ENCODE peak calls at places on chromosome 14, in eight cellular contexts. One of them, this sample, is unnamed.
A peak's percentile ranks its signal among the peaks of the same experiment; 100 is the strongest.

GRCh38 chr14:70278281-70278680 is 81.2 kb downstream of the COX16 start:
- DNase-seq in HepG2: no peak
- DNase-seq in foreskin fibroblast: no peak
- DNase-seq in upper lobe of left lung: no peak
- DNase-seq in GM10248: no peak
- DNase-seq in fibroblast of mammary gland: no peak
- DNase-seq in NB4: no peak
- DNase-seq in fibroblast of lung: no peak
- DNase-seq in this sample: no peak

GRCh38 chr14:89013098-89013504 is 188.7 kb downstream of the TTC8 start:
- DNase-seq in HepG2: peak; percentile 90
- DNase-seq in foreskin fibroblast: peak; percentile 9
- DNase-seq in upper lobe of left lung: no peak
- DNase-seq in GM10248: no peak
- DNase-seq in fibroblast of mammary gland: peak; percentile 51
- DNase-seq in NB4: peak; percentile 41
- DNase-seq in fibroblast of lung: no peak
- DNase-seq in this sample: no peak

GRCh38 chr14:70782361-70782760 is 27.0 kb downstream of the MAP3K9 start:
- DNase-seq in HepG2: no peak
- DNase-seq in foreskin fibroblast: peak; percentile 33
- DNase-seq in upper lobe of left lung: peak; percentile 44
- DNase-seq in GM10248: no peak
- DNase-seq in fibroblast of mammary gland: peak; percentile 7
- DNase-seq in NB4: peak; percentile 85
- DNase-seq in fibroblast of lung: peak; percentile 96
- DNase-seq in this sample: no peak

GRCh38 chr14:69986336-69986735 is 107.1 kb downstream of the SMOC1 start:
- DNase-seq in HepG2: no peak
- DNase-seq in foreskin fibroblast: no peak
- DNase-seq in upper lobe of left lung: no peak
- DNase-seq in GM10248: no peak
- DNase-seq in fibroblast of mammary gland: no peak
- DNase-seq in NB4: no peak
- DNase-seq in fibroblast of lung: no peak
- DNase-seq in this sample: no peak

GRCh38 chr14:100440758-100441203 is 117.6 kb downstream of the SLC25A47 start:
- DNase-seq in HepG2: no peak
- DNase-seq in foreskin fibroblast: no peak
- DNase-seq in upper lobe of left lung: no peak
- DNase-seq in GM10248: no peak
- DNase-seq in fibroblast of mammary gland: no peak
- DNase-seq in NB4: no peak
- DNase-seq in fibroblast of lung: peak; percentile 60
- DNase-seq in this sample: no peak

GRCh38 chr14:50829472-50830043 is 1.4 kb downstream of the NIN start:
- DNase-seq in HepG2: no peak
- DNase-seq in foreskin fibroblast: no peak
- DNase-seq in upper lobe of left lung: peak; percentile 27
- DNase-seq in GM10248: no peak
- DNase-seq in fibroblast of mammary gland: no peak
- DNase-seq in NB4: no peak
- DNase-seq in fibroblast of lung: no peak
- DNase-seq in this sample: no peak

GRCh38 chr14:71532790-71533189 is 399.4 kb upstream of the RGS6 start:
- DNase-seq in HepG2: no peak
- DNase-seq in foreskin fibroblast: no peak
- DNase-seq in upper lobe of left lung: no peak
- DNase-seq in GM10248: no peak
- DNase-seq in fibroblast of mammary gland: no peak
- DNase-seq in NB4: no peak
- DNase-seq in fibroblast of lung: no peak
- DNase-seq in this sample: no peak

GRCh38 chr14:101711041-101711861 is 50.3 kb upstream of the PPP2R5C start:
- DNase-seq in HepG2: no peak
- DNase-seq in foreskin fibroblast: no peak
- DNase-seq in upper lobe of left lung: no peak
- DNase-seq in GM10248: no peak
- DNase-seq in fibroblast of mammary gland: no peak
- DNase-seq in NB4: no peak
- DNase-seq in fibroblast of lung: no peak
- DNase-seq in this sample: peak; percentile 30

GRCh38 chr14:54722791-54723432 is 156.0 kb downstream of the SAMD4A start:
- DNase-seq in HepG2: peak; percentile 28
- DNase-seq in foreskin fibroblast: no peak
- DNase-seq in upper lobe of left lung: no peak
- DNase-seq in GM10248: peak; percentile 29
- DNase-seq in fibroblast of mammary gland: peak; percentile 41
- DNase-seq in NB4: peak; percentile 20
- DNase-seq in fibroblast of lung: peak; percentile 50
- DNase-seq in this sample: no peak

GRCh38 chr14:56153271-56153670 is 35.1 kb downstream of the PELI2 start:
- DNase-seq in HepG2: no peak
- DNase-seq in foreskin fibroblast: peak; percentile 27
- DNase-seq in upper lobe of left lung: no peak
- DNase-seq in GM10248: no peak
- DNase-seq in fibroblast of mammary gland: peak; percentile 51
- DNase-seq in NB4: no peak
- DNase-seq in fibroblast of lung: no peak
- DNase-seq in this sample: no peak

GRCh38 chr14:74083784-74084276 is 423 bp downstream of the ALDH6A1 start:
- DNase-seq in HepG2: peak; percentile 32
- DNase-seq in foreskin fibroblast: no peak
- DNase-seq in upper lobe of left lung: no peak
- DNase-seq in GM10248: no peak
- DNase-seq in fibroblast of mammary gland: no peak
- DNase-seq in NB4: no peak
- DNase-seq in fibroblast of lung: no peak
- DNase-seq in this sample: peak; percentile 16

GRCh38 chr14:99758121-99758871 is 34.9 kb upstream of the EML1 start:
- DNase-seq in HepG2: no peak
- DNase-seq in foreskin fibroblast: peak; percentile 96
- DNase-seq in upper lobe of left lung: no peak
- DNase-seq in GM10248: no peak
- DNase-seq in fibroblast of mammary gland: peak; percentile 98
- DNase-seq in NB4: no peak
- DNase-seq in fibroblast of lung: peak; percentile 97
- DNase-seq in this sample: no peak

GRCh38 chr14:55929136-55929535 is 189.1 kb upstream of the PELI2 start:
- DNase-seq in HepG2: no peak
- DNase-seq in foreskin fibroblast: no peak
- DNase-seq in upper lobe of left lung: no peak
- DNase-seq in GM10248: no peak
- DNase-seq in fibroblast of mammary gland: no peak
- DNase-seq in NB4: no peak
- DNase-seq in fibroblast of lung: no peak
- DNase-seq in this sample: no peak

GRCh38 chr14:36451346-36452065 is 68.5 kb downstream of the NKX2-1 start:
- DNase-seq in HepG2: no peak
- DNase-seq in foreskin fibroblast: no peak
- DNase-seq in upper lobe of left lung: peak; percentile 82
- DNase-seq in GM10248: no peak
- DNase-seq in fibroblast of mammary gland: no peak
- DNase-seq in NB4: no peak
- DNase-seq in fibroblast of lung: no peak
- DNase-seq in this sample: no peak

GRCh38 chr14:71403673-71404072 is 496.4 kb downstream of the PCNX1 start:
- DNase-seq in HepG2: peak; percentile 39
- DNase-seq in foreskin fibroblast: no peak
- DNase-seq in upper lobe of left lung: no peak
- DNase-seq in GM10248: peak; percentile 38
- DNase-seq in fibroblast of mammary gland: peak; percentile 40
- DNase-seq in NB4: peak; percentile 34
- DNase-seq in fibroblast of lung: peak; percentile 49
- DNase-seq in this sample: no peak

GRCh38 chr14:23175823-23176222 is 7.6 kb downstream of the SLC7A8 start:
- DNase-seq in HepG2: no peak
- DNase-seq in foreskin fibroblast: peak; percentile 30
- DNase-seq in upper lobe of left lung: no peak
- DNase-seq in GM10248: no peak
- DNase-seq in fibroblast of mammary gland: peak; percentile 48
- DNase-seq in NB4: no peak
- DNase-seq in fibroblast of lung: no peak
- DNase-seq in this sample: no peak

GRCh38 chr14:63418020-63418419 is 99.3 kb upstream of the GPHB5 start:
- DNase-seq in HepG2: no peak
- DNase-seq in foreskin fibroblast: no peak
- DNase-seq in upper lobe of left lung: no peak
- DNase-seq in GM10248: no peak
- DNase-seq in fibroblast of mammary gland: no peak
- DNase-seq in NB4: no peak
- DNase-seq in fibroblast of lung: no peak
- DNase-seq in this sample: no peak

GRCh38 chr14:62436256-62436655 is 609.0 kb downstream of the KCNH5 start:
- DNase-seq in HepG2: no peak
- DNase-seq in foreskin fibroblast: no peak
- DNase-seq in upper lobe of left lung: no peak
- DNase-seq in GM10248: no peak
- DNase-seq in fibroblast of mammary gland: no peak
- DNase-seq in NB4: no peak
- DNase-seq in fibroblast of lung: peak; percentile 15
- DNase-seq in this sample: no peak

GRCh38 chr14:105899071-105899641 is 372.8 kb downstream of the TMEM121 start:
- DNase-seq in HepG2: no peak
- DNase-seq in foreskin fibroblast: no peak
- DNase-seq in upper lobe of left lung: no peak
- DNase-seq in GM10248: no peak
- DNase-seq in fibroblast of mammary gland: no peak
- DNase-seq in NB4: peak; percentile 89
- DNase-seq in fibroblast of lung: no peak
- DNase-seq in this sample: peak; percentile 2

GRCh38 chr14:44700694-44701093 is 193.6 kb upstream of the FSCB start:
- DNase-seq in HepG2: no peak
- DNase-seq in foreskin fibroblast: no peak
- DNase-seq in upper lobe of left lung: no peak
- DNase-seq in GM10248: no peak
- DNase-seq in fibroblast of mammary gland: no peak
- DNase-seq in NB4: no peak
- DNase-seq in fibroblast of lung: no peak
- DNase-seq in this sample: no peak

GRCh38 chr14:72924332-72924731 is 1.9 kb upstream of the DCAF4 start:
- DNase-seq in HepG2: peak; percentile 43
- DNase-seq in foreskin fibroblast: no peak
- DNase-seq in upper lobe of left lung: peak; percentile 70
- DNase-seq in GM10248: no peak
- DNase-seq in fibroblast of mammary gland: no peak
- DNase-seq in NB4: no peak
- DNase-seq in fibroblast of lung: no peak
- DNase-seq in this sample: no peak

GRCh38 chr14:101026341-101026740 is 122.8 kb upstream of the RTL1 start:
- DNase-seq in HepG2: no peak
- DNase-seq in foreskin fibroblast: no peak
- DNase-seq in upper lobe of left lung: no peak
- DNase-seq in GM10248: no peak
- DNase-seq in fibroblast of mammary gland: no peak
- DNase-seq in NB4: no peak
- DNase-seq in fibroblast of lung: no peak
- DNase-seq in this sample: no peak

GRCh38 chr14:20002319-20002718 is 356 bp downstream of the OR4Q2 start:
- DNase-seq in HepG2: no peak
- DNase-seq in foreskin fibroblast: no peak
- DNase-seq in upper lobe of left lung: no peak
- DNase-seq in GM10248: no peak
- DNase-seq in fibroblast of mammary gland: no peak
- DNase-seq in NB4: peak; percentile 85
- DNase-seq in fibroblast of lung: no peak
- DNase-seq in this sample: no peak

GRCh38 chr14:75430526-75430925 is 2.7 kb downstream of the JDP2 start:
- DNase-seq in HepG2: no peak
- DNase-seq in foreskin fibroblast: no peak
- DNase-seq in upper lobe of left lung: no peak
- DNase-seq in GM10248: no peak
- DNase-seq in fibroblast of mammary gland: peak; percentile 77
- DNase-seq in NB4: no peak
- DNase-seq in fibroblast of lung: peak; percentile 50
- DNase-seq in this sample: no peak

GRCh38 chr14:78092040-78092439 is 78.1 kb upstream of the NRXN3 start:
- DNase-seq in HepG2: no peak
- DNase-seq in foreskin fibroblast: no peak
- DNase-seq in upper lobe of left lung: no peak
- DNase-seq in GM10248: no peak
- DNase-seq in fibroblast of mammary gland: no peak
- DNase-seq in NB4: no peak
- DNase-seq in fibroblast of lung: no peak
- DNase-seq in this sample: no peak
- TF ChIP-seq CTCF in HepG2: no peak
- TF ChIP-seq CTCF in foreskin fibroblast: no peak
- TF ChIP-seq CTCF in upper lobe of left lung: no peak
- TF ChIP-seq CTCF in GM10248: no peak
- TF ChIP-seq CTCF in fibroblast of mammary gland: no peak
- TF ChIP-seq CTCF in NB4: no peak
- TF ChIP-seq CTCF in fibroblast of lung: no peak
- TF ChIP-seq CTCF in this sample: no peak

GRCh38 chr14:92339426-92339825 is 16.5 kb downstream of the SLC24A4 start:
- DNase-seq in HepG2: no peak
- DNase-seq in foreskin fibroblast: no peak
- DNase-seq in upper lobe of left lung: no peak
- DNase-seq in GM10248: no peak
- DNase-seq in fibroblast of mammary gland: no peak
- DNase-seq in NB4: no peak
- DNase-seq in fibroblast of lung: no peak
- DNase-seq in this sample: no peak
- TF ChIP-seq CTCF in HepG2: no peak
- TF ChIP-seq CTCF in foreskin fibroblast: no peak
- TF ChIP-seq CTCF in upper lobe of left lung: no peak
- TF ChIP-seq CTCF in GM10248: no peak
- TF ChIP-seq CTCF in fibroblast of mammary gland: no peak
- TF ChIP-seq CTCF in NB4: no peak
- TF ChIP-seq CTCF in fibroblast of lung: no peak
- TF ChIP-seq CTCF in this sample: no peak

DNA sequence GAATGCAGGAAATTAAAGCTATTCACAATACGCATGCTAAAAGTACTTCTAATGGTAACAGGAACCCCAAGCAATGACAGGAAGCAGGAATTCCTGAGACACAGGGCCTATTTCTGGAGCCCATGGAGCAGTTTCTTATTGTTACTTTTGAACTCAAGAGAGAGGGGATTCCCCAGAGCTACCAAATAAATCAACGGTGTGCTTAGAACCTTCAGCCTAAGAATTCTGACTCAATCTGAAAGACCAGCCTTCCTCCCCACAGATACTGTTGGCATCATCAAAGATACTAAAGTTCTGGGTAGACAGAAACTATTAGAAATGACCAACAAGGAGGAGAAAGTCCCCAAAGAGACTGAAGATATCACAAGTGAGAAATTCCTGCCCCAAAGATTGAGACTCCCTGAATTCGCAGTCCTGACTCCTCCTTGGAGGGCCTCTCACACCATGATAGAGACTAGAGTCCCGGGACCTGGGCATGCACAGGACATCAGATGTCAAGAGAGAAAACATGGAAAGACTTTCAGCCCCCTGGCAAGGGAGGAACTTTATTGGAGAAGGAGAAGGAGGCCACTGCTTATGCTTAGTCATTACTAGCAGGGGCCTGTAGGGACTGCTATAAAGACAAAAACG is 32.7 kb downstream of the RTRAF start:
- DNase-seq in HepG2: no peak
- DNase-seq in foreskin fibroblast: no peak
- DNase-seq in upper lobe of left lung: no peak
- DNase-seq in GM10248: peak; percentile 46
- DNase-seq in fibroblast of mammary gland: no peak
- DNase-seq in NB4: no peak
- DNase-seq in fibroblast of lung: no peak
- DNase-seq in this sample: peak; percentile 55
- TF ChIP-seq CTCF in HepG2: no peak
- TF ChIP-seq CTCF in foreskin fibroblast: no peak
- TF ChIP-seq CTCF in upper lobe of left lung: no peak
- TF ChIP-seq CTCF in GM10248: no peak
- TF ChIP-seq CTCF in fibroblast of mammary gland: no peak
- TF ChIP-seq CTCF in NB4: no peak
- TF ChIP-seq CTCF in fibroblast of lung: no peak
- TF ChIP-seq CTCF in this sample: no peak

GRCh38 chr14:24310666-24311604 is at the start of gene LTB4R:
- DNase-seq in HepG2: no peak
- DNase-seq in foreskin fibroblast: peak; percentile 75
- DNase-seq in upper lobe of left lung: peak; percentile 83
- DNase-seq in GM10248: peak; percentile 65
- DNase-seq in fibroblast of mammary gland: peak; percentile 69
- DNase-seq in NB4: peak; percentile 76
- DNase-seq in fibroblast of lung: peak; percentile 82
- DNase-seq in this sample: peak; percentile 76
- TF ChIP-seq CTCF in HepG2: no peak
- TF ChIP-seq CTCF in foreskin fibroblast: peak; percentile 16
- TF ChIP-seq CTCF in upper lobe of left lung: peak; percentile 89
- TF ChIP-seq CTCF in GM10248: peak; percentile 58
- TF ChIP-seq CTCF in fibroblast of mammary gland: no peak
- TF ChIP-seq CTCF in NB4: no peak
- TF ChIP-seq CTCF in fibroblast of lung: peak; percentile 9
- TF ChIP-seq CTCF in this sample: peak; percentile 51